ENCODE peak calls at places on chromosomes 12 and 14, in four cellular contexts. K, F, L and G are unnamed samples.

GRCh38 chr14:58272589-58273372 is 25.6 kb upstream of the ARID4A start:
- DNase-seq in K (no peak), F (no peak), L (no peak), G (peak; percentile 1)

GRCh38 chr12:124398578-124399227 is 103.8 kb downstream of the RFLNA start:
- DNase-seq in K (no peak), F (no peak), L (no peak), G (no peak)

GRCh38 chr12:47988073-47989022 is 15.9 kb downstream of the COL2A1 start:
- DNase-seq in K (no peak), F (no peak), L (no peak), G (no peak)

GRCh38 chr14:58560208-58560607 is 77.6 kb upstream of the DACT1 start:
- DNase-seq in K (no peak), F (no peak), L (no peak), G (no peak)

GRCh38 chr14:69711471-69712216 is 55.3 kb upstream of the SRSF5 start:
- DNase-seq in K (no peak), F (no peak), L (no peak), G (no peak)

GRCh38 chr12:25151476-25151875 is 43.5 kb downstream of the DNAI7 start:
- DNase-seq in K (no peak), F (peak; percentile 81), L (no peak), G (no peak)

GRCh38 chr14:90381999-90382451 is 14.8 kb upstream of the CALM1 start:
- DNase-seq in K (peak; percentile 81), F (no peak), L (peak; percentile 48), G (no peak)

GRCh38 chr12:80269953-80270552 is 170.7 kb downstream of the OTOGL start:
- DNase-seq in K (no peak), F (peak; percentile 27), L (no peak), G (peak; percentile 2)

GRCh38 chr14:104112609-104113571 is 25.5 kb upstream of the KIF26A start:
- DNase-seq in K (no peak), F (no peak), L (no peak), G (no peak)

GRCh38 chr12:80175307-80175930 is 76.1 kb downstream of the OTOGL start:
- DNase-seq in K (no peak), F (no peak), L (no peak), G (no peak)

GRCh38 chr14:56417173-56417572 is 162.4 kb upstream of the TMEM260 start:
- DNase-seq in K (no peak), F (no peak), L (no peak), G (no peak)

GRCh38 chr12:5071496-5071895 is 27.8 kb downstream of the KCNA5 start:
- DNase-seq in K (no peak), F (no peak), L (no peak), G (no peak)
- TF ChIP-seq CTCF in K (no peak), F (no peak), L (no peak), G (no peak)

GRCh38 chr14:51398898-51399297 is 158.9 kb downstream of the TMX1 start:
- DNase-seq in K (no peak), F (peak; percentile 66), L (no peak), G (no peak)
- TF ChIP-seq CTCF in K (no peak), F (no peak), L (no peak), G (no peak)

DNA sequence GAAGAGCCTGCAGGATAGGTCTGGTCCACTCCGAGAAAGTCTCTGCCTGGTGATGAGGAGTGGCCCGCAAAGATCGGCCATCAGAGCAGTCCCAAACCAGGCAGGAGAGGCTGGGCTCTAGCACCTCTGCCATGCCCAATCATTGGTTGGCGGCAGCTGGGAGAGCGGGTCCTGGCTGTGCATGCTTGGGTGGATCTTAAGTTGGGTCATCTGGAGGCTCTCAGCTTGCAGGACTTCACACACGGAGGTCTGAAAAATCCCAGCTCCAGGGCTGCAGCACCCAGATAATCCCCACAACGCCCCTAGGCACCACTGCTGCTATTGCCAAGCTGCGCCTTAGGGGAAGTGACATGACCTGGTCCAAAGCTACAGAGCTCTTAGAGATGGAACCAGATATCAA is 766.7 kb upstream of the TBX3 start:
- DNase-seq in K (no peak), F (no peak), L (no peak), G (no peak)
- TF ChIP-seq CTCF in K (no peak), F (no peak), L (no peak), G (no peak)

GRCh38 chr12:59911516-59911915 is 315.7 kb downstream of the SLC16A7 start:
- DNase-seq in K (no peak), F (no peak), L (no peak), G (no peak)
- TF ChIP-seq CTCF in K (no peak), F (no peak), L (no peak), G (no peak)